ENCODE peak calls at places on chromosomes 12 and 14, in nine cellular contexts. C is immature natural killer cell; N is stimulated activated CD8-positive, alpha-beta memory T cell treated with anti-CD3 and anti-CD28 coated beads, Interleukin-12 subunit alpha, Interleukin-12 subunit beta, amount 100 ng/mL, for 1 hour; S is GM19239; K is stimulated activated CD4-positive, alpha-beta T cell treated with anti-CD3 and anti-CD28 coated beads, TNF-alpha, amount 100 ng/mL, for 1 hour; O is activated naive CD4-positive, alpha-beta T cell treated with anti-CD3 and anti-CD28 coated beads for 36 hours; F is cortex of kidney; L is retina; X is iPS-NIHi11. M is an unnamed sample.

GRCh38 chr12:131694116-131694838 is 16.6 kb upstream of the SFSWAP start:
- DNase-seq in F (no peak), L (no peak), C (no peak), N (no peak), S (no peak), K (no peak), O (no peak), X (no peak), M (no peak)

GRCh38 chr12:19105468-19105867 is 24.1 kb upstream of the PLEKHA5 start:
- DNase-seq in F (no peak), O (no peak), N (no peak), C (no peak), L (no peak), X (no peak), K (no peak), S (no peak), M (no peak)

GRCh38 chr14:100056964-100057817 is 8.0 kb upstream of the EVL start:
- DNase-seq in F (no peak), L (no peak), S (peak), C (peak), X (peak), K (no peak), N (no peak), O (no peak), M (no peak)

GRCh38 chr12:46174061-46174662 is 94.7 kb downstream of the SLC38A1 start:
- DNase-seq in N (no peak), X (no peak), S (no peak), C (no peak), F (no peak), L (no peak), O (no peak), K (no peak), M (no peak)

GRCh38 chr12:113609692-113610469 is 138.2 kb upstream of the LHX5 start:
- DNase-seq in K (no peak), L (no peak), N (no peak), C (no peak), F (no peak), S (no peak), O (no peak), X (peak), M (no peak)

GRCh38 chr12:51128905-51129304 is 44.0 kb downstream of the TFCP2 start:
- DNase-seq in N (no peak), L (no peak), K (no peak), O (no peak), X (no peak), S (no peak), C (no peak), F (no peak), M (peak)

GRCh38 chr12:67692966-67693365 is 44.4 kb downstream of the DYRK2 start:
- DNase-seq in K (no peak), O (no peak), N (no peak), S (no peak), L (no peak), X (no peak), F (no peak), C (no peak), M (peak)

GRCh38 chr14:52902971-52903385 is 47.9 kb downstream of the FERMT2 start:
- DNase-seq in K (no peak), O (no peak), C (no peak), S (no peak), F (no peak), N (no peak), L (no peak), X (no peak), M (no peak)

GRCh38 chr14:103806805-103807204 is 40.6 kb downstream of the PPP1R13B start:
- DNase-seq in S (no peak), C (no peak), L (no peak), K (no peak), N (no peak), F (no peak), O (peak), X (no peak), M (no peak)

GRCh38 chr12:54736549-54736948 is 88.4 kb upstream of the DCD start:
- DNase-seq in L (no peak), N (no peak), K (no peak), S (no peak), O (no peak), X (no peak), F (no peak), C (peak), M (no peak)

GRCh38 chr14:55398679-55399078 is 13.0 kb downstream of the ATG14 start:
- DNase-seq in N (no peak), O (no peak), S (no peak), L (no peak), K (no peak), X (no peak), C (no peak), F (no peak), M (no peak)

M was measured in Karpas-422.